ENCODE peak calls at places on chromosomes 7 and 10, in seven cellular contexts. E is T-helper 2 cell; C is CD8-positive, alpha-beta memory T cell; B is Right ventricle myocardium superior; L is pulmonary artery endothelial cell; V is stimulated activated CD8-positive, alpha-beta memory T cell treated with anti-CD3 and anti-CD28 coated beads, Interleukin-7, amount 100 ng/mL, for 4 hours; F is NCI-H460. U is an unnamed sample.

GRCh38 chr10:84177541-84178386 is 4.2 kb downstream of the GPR15LG start:
- DNase-seq in E (no peak), F (no peak), C (peak), B (peak), L (no peak), V (peak), U (no peak)

GRCh38 chr7:44065431-44066110 is at the start of gene PGAM2:
- DNase-seq in L (no peak), C (no peak), V (no peak), B (peak), F (no peak), E (no peak), U (no peak)

GRCh38 chr7:44793919-44794715 is 2.4 kb upstream of the PPIA start:
- DNase-seq in L (no peak), C (no peak), V (no peak), F (no peak), B (no peak), E (no peak), U (no peak)

GRCh38 chr10:368579-369255 is 233.5 kb downstream of the ZMYND11 start:
- DNase-seq in L (no peak), V (no peak), B (no peak), F (no peak), E (no peak), C (no peak), U (no peak)

GRCh38 chr10:129848084-129848483 is 116.0 kb downstream of the EBF3 start:
- DNase-seq in E (no peak), F (no peak), C (no peak), V (no peak), B (no peak), L (no peak), U (no peak)

GRCh38 chr7:7562736-7563135 is 3.9 kb upstream of the MIOS start:
- DNase-seq in F (no peak), C (no peak), B (no peak), L (no peak), E (no peak), V (no peak), U (no peak)

GRCh38 chr7:47846117-47846836 is 102.0 kb downstream of the PKD1L1 start:
- DNase-seq in E (no peak), V (no peak), L (peak), F (peak), B (no peak), C (no peak), U (no peak)

GRCh38 chr10:99775850-99776249 is 6.6 kb upstream of the ABCC2 start:
- DNase-seq in V (no peak), E (no peak), L (peak), C (no peak), B (no peak), F (peak), U (no peak)

GRCh38 chr10:100184426-100185219 is 1.2 kb downstream of the ERLIN1 start:
- DNase-seq in V (no peak), L (no peak), B (no peak), E (no peak), C (no peak), F (no peak), U (no peak)

GRCh38 chr7:2029936-2030335 is 202.8 kb downstream of the MAD1L1 start:
- DNase-seq in F (no peak), E (peak), B (peak), V (no peak), L (no peak), C (no peak), U (no peak)

GRCh38 chr10:6382081-6382480 is 179.3 kb downstream of the PFKFB3 start:
- DNase-seq in F (no peak), L (peak), V (peak), E (no peak), B (no peak), C (peak), U (peak)

GRCh38 chr7:137335814-137336213 is 7.7 kb downstream of the PTN start:
- DNase-seq in C (no peak), L (no peak), E (no peak), B (no peak), F (no peak), V (no peak), U (no peak)

GRCh38 chr7:37927739-37928444 is 7.5 kb downstream of the EPDR1 start:
- DNase-seq in F (no peak), L (no peak), C (no peak), V (no peak), B (no peak), E (no peak), U (no peak)

GRCh38 chr7:114703677-114704076 is 218.2 kb upstream of the MDFIC start:
- DNase-seq in E (no peak), C (no peak), F (no peak), L (no peak), B (no peak), V (no peak), U (no peak)

GRCh38 chr10:119686465-119687191 is 35.4 kb downstream of the BAG3 start:
- DNase-seq in C (peak), V (peak), E (peak), L (peak), F (peak), B (peak), U (peak)

GRCh38 chr7:156166692-156167416 is 354.6 kb upstream of the SHH start:
- DNase-seq in C (no peak), F (no peak), V (no peak), B (no peak), L (no peak), E (no peak), U (no peak)

GRCh38 chr10:5168897-5169296 is 16.1 kb downstream of the AKR1C8 start:
- DNase-seq in E (no peak), B (no peak), C (no peak), L (no peak), F (no peak), V (no peak), U (no peak)

GRCh38 chr7:22393825-22394458 is 37.0 kb upstream of the RAPGEF5 start:
- DNase-seq in F (no peak), E (no peak), V (no peak), L (no peak), B (no peak), C (no peak), U (no peak)

GRCh38 chr7:91692800-91693199 is 187.7 kb downstream of the MTERF1 start:
- DNase-seq in B (no peak), E (no peak), F (no peak), C (no peak), L (no peak), V (no peak), U (no peak)

GRCh38 chr7:150378115-150378852 is 846 bp upstream of the ZNF775 start:
- DNase-seq in V (no peak), L (peak), B (no peak), C (peak), F (peak), E (no peak), U (no peak)

GRCh38 chr7:12028508-12028907 is 182.6 kb upstream of the TMEM106B start:
- DNase-seq in F (no peak), E (no peak), C (no peak), V (no peak), B (no peak), L (no peak), U (no peak)

GRCh38 chr10:62817120-62817762 is 1.1 kb upstream of the EGR2 start:
- DNase-seq in V (peak), B (peak), L (no peak), F (no peak), C (no peak), E (peak), U (peak)

GRCh38 chr7:96786261-96786997 is 76.8 kb upstream of the SEM1 start:
- DNase-seq in B (peak), L (no peak), F (no peak), V (no peak), E (no peak), C (no peak), U (no peak)

GRCh38 chr7:30916767-30917166 is 5.1 kb downstream of the AQP1 start:
- DNase-seq in C (no peak), F (no peak), L (no peak), B (peak), E (no peak), V (no peak), U (no peak)

GRCh38 chr7:12630615-12630884 is 56.9 kb upstream of the ARL4A start:
- DNase-seq in C (no peak), V (no peak), F (no peak), B (no peak), E (no peak), L (no peak), U (no peak)

GRCh38 chr7:26515462-26515861 is 223.8 kb downstream of the SNX10 start:
- DNase-seq in F (no peak), V (no peak), L (no peak), E (no peak), C (no peak), B (no peak), U (no peak)

GRCh38 chr10:49615721-49616120 is 1.9 kb downstream of the CHAT start:
- DNase-seq in E (no peak), F (no peak), V (no peak), C (no peak), B (no peak), L (no peak), U (no peak)